ENCODE peak calls at places on chromosome 20, in five cellular contexts. F, B, H, K and Z are unnamed samples.

GRCh38 chr20:35451295-35451694 is 4.1 kb upstream of the CEP250 start:
- DNase-seq in B (no peak), H (no peak), K (no peak), F (no peak), Z (peak; percentile 98)

GRCh38 chr20:49230575-49231211 is 11.5 kb downstream of the DDX27 start:
- DNase-seq in F (peak; percentile 70), H (no peak), K (no peak), B (no peak), Z (no peak)

GRCh38 chr20:9136114-9136513 is 67.2 kb downstream of the PLCB4 start:
- DNase-seq in B (no peak), K (no peak), H (no peak), F (no peak), Z (no peak)

GRCh38 chr20:63955281-63955845 is 853 bp downstream of the UCKL1 start:
- DNase-seq in F (no peak), H (peak; percentile 33), K (peak; percentile 52), B (no peak), Z (no peak)

GRCh38 chr20:61127311-61128044 is 124.6 kb upstream of the CDH4 start:
- DNase-seq in B (no peak), K (no peak), F (no peak), H (peak; percentile 92), Z (peak; percentile 77)

GRCh38 chr20:41560971-41561370 is 57.2 kb downstream of the CHD6 start:
- DNase-seq in B (no peak), F (no peak), H (no peak), K (no peak), Z (no peak)

GRCh38 chr20:22962567-22963439 is 72.3 kb upstream of the SSTR4 start:
- DNase-seq in F (no peak), H (no peak), K (no peak), B (no peak), Z (peak; percentile 57)

GRCh38 chr20:4519530-4519929 is 202.2 kb upstream of the PRND start:
- DNase-seq in H (no peak), B (no peak), F (no peak), K (peak; percentile 45), Z (no peak)

GRCh38 chr20:23021541-23021940 is 13.6 kb upstream of the SSTR4 start:
- DNase-seq in F (no peak), B (no peak), H (peak; percentile 2), K (no peak), Z (no peak)

GRCh38 chr20:58481541-58482021 is 33.6 kb downstream of the APCDD1L start:
- DNase-seq in B (no peak), K (peak; percentile 44), F (no peak), H (peak; percentile 59), Z (peak; percentile 71)
- TF ChIP-seq CTCF in B (peak; percentile 46), K (peak; percentile 71), F (peak; percentile 32), H (peak; percentile 67), Z (peak; percentile 13)

GRCh38 chr20:18922898-18923297 is 109.3 kb downstream of the SCP2D1 start:
- DNase-seq in F (no peak), K (no peak), H (no peak), B (no peak), Z (no peak)

GRCh38 chr20:18916886-18917785 is 103.6 kb downstream of the SCP2D1 start:
- DNase-seq in F (no peak), H (no peak), B (no peak), K (no peak), Z (no peak)

DNA sequence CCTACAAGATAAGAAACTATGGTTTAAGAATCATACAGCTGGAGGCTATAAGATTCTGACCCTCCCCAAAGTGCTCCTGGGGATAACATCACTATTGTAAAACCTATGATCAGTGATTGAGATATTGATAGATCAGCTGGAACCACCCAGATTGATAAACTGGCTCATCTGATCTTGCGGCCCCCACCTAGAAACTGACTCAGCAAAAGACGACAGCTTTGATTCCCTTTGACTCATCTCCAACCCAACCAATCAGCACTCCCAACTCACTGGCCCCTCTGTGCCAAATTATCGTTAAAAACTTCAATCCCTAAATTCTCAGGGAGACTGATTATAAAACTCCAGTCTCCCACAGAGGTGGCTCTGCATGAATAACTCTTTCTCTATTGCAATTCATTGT is 106.4 kb downstream of the SCP2D1 start:
- DNase-seq in B (no peak), K (no peak), H (no peak), F (no peak), Z (no peak)
- H3K27ac ChIP-seq in B (no peak overlapping the region), K (no peak overlapping the region), H (no peak overlapping the region), F (no peak overlapping the region), Z (no peak overlapping the region)

GRCh38 chr20:50317116-50317515 is 126.5 kb downstream of the CEBPB start:
- DNase-seq in K (no peak), B (no peak), F (peak; percentile 47), H (no peak), Z (no peak)

GRCh38 chr20:50318709-50319108 is 128.1 kb downstream of the CEBPB start:
- DNase-seq in B (no peak), K (no peak), F (peak; percentile 50), H (no peak), Z (no peak)

GRCh38 chr20:50320005-50320909 is 129.6 kb downstream of the CEBPB start:
- DNase-seq in K (no peak), H (no peak), F (peak; percentile 57), B (no peak), Z (peak; percentile 52)

GRCh38 chr20:50315811-50316551 is 125.4 kb downstream of the CEBPB start:
- DNase-seq in F (peak; percentile 35), K (peak; percentile 65), B (no peak), H (no peak), Z (no peak)

DNA sequence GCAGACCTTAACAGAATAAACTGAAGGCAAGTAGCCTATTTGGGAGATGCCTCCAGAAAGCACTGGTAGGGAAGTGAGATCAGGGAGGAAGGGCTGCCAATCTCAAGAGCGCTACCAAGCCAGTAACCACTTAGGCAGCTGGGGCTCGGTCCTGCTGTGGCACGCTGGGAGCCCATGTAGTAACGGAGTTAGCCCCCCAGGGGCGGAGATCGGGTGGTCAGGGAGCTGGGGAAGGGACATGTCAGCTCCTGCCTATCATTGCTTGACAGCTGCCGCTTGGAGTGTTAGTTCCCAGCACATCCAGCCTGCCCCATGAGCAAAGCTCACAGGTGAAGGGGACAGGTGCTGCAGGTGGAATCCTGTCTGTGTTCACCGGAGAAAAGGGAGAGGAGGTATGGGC is 127.0 kb downstream of the CEBPB start:
- DNase-seq in F (peak; percentile 63), K (no peak), B (no peak), H (no peak), Z (no peak)
- TF ChIP-seq CTCF in F (no peak), K (no peak), B (no peak), H (no peak), Z (no peak)

DNA sequence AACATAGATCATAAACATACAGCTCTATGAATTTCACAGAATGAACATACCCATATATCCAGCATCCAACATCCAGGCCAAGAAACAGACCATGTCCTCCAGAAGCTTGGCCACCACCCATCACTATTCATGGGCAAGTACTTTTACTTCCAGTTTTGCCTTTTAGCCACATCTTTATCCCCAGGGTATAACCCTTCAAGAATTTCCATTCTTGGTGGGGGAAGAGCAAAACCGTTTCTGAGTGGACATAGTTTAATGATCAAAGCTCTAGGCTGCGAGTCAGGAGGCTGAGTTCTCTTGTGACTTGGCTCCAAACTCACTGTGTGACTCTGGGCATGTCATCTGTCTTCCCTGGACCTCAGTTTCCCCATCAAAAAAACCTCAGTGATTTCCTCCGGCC is 78.3 kb downstream of the STK35 start:
- DNase-seq in B (no peak), K (no peak), H (no peak), F (no peak), Z (no peak)
- H3K27ac ChIP-seq in B (no peak overlapping the region), K (no peak overlapping the region), H (no peak overlapping the region), F (no peak overlapping the region), Z (no peak overlapping the region)

DNA sequence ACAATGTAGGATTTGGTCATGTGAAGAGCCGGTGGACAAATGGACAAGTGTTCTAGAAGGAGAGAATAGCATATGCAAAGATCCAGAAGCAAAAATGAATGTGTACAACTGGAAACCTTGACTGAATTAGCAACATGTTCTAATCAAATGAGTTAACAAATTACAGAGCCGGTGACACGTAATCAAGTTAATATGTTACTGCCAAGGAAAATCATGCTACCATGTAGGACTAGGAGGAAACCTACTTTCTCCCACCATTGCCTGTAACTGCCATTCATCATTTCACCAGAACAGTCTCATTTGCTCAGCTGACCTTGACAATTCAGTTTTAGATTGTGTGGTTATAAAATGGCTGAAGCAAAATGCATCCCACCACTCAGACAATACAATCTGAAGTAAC is 179.4 kb downstream of the KIF16B start:
- DNase-seq in H (no peak), B (no peak), K (no peak), F (no peak), Z (no peak)
- TF ChIP-seq CTCF in H (no peak), B (no peak), K (no peak), F (no peak), Z (no peak)

GRCh38 chr20:31894980-31895675 is 24.7 kb downstream of the TTLL9 start:
- DNase-seq in K (peak; percentile 73), B (no peak), F (peak; percentile 83), H (peak; percentile 20), Z (peak; percentile 72)
- H3K27ac ChIP-seq in K (no peak overlapping the region), B (peak overlapping the region; percentile 32), F (peak overlapping the region; percentile 37), H (no peak overlapping the region), Z (no peak overlapping the region)

GRCh38 chr20:57902478-57902877 is 192.7 kb upstream of the PMEPA1 start:
- DNase-seq in B (no peak), F (no peak), K (no peak), H (no peak), Z (peak; percentile 90)
- TF ChIP-seq CTCF in B (no peak), F (no peak), K (no peak), H (no peak), Z (no peak)